ENCODE peak calls at places on chromosomes 13 and 19, in seven cellular contexts. C is GM12892; K is stimulated activated CD4-positive, alpha-beta T cell treated with anti-CD3 and anti-CD28 coated beads, Interleukin-15, amount 100 ng/mL, for 24 hours; P is HTR-8/SVneo; L is hippocampal formation; O is iPS-NIHi11; A is AG08396. N is an unnamed sample.
A peak's percentile ranks its signal among the peaks of the same experiment; 100 is the strongest.

GRCh38 chr19:51003316-51003715 is 1.9 kb upstream of the KLK8 start:
- DNase-seq in C (no peak), K (no peak), P (no peak), L (no peak), O (no peak), A (no peak), N (no peak)

GRCh38 chr13:27383104-27383921 is 41.1 kb upstream of the GTF3A start:
- DNase-seq in C (no peak), K (no peak), P (no peak), L (no peak), O (no peak), A (no peak), N (no peak)

GRCh38 chr19:15234525-15235130 is 2.4 kb upstream of the EPHX3 start:
- DNase-seq in C (no peak), K (no peak), P (no peak), L (no peak), O (no peak), A (no peak), N (no peak)

GRCh38 chr19:2732883-2733282 is 6.9 kb downstream of the SLC39A3 start:
- DNase-seq in C (no peak), K (no peak), P (no peak), L (no peak), O (peak; percentile 6), A (no peak), N (no peak)

GRCh38 chr13:39552233-39552632 is 50.8 kb downstream of the LHFPL6 start:
- DNase-seq in C (no peak), K (no peak), P (no peak), L (no peak), O (no peak), A (no peak), N (no peak)

GRCh38 chr19:50242586-50242985 is 39.2 kb downstream of the MYH14 start:
- DNase-seq in C (no peak), K (no peak), P (no peak), L (no peak), O (no peak), A (no peak), N (no peak)

GRCh38 chr19:51547397-51548212 is 16.1 kb upstream of the SIGLEC6 start:
- DNase-seq in C (no peak), K (no peak), P (no peak), L (no peak), O (no peak), A (no peak), N (no peak)

GRCh38 chr19:748274-748598 is 2.7 kb upstream of the MISP start:
- DNase-seq in C (no peak), K (no peak), P (no peak), L (no peak), O (peak; percentile 64), A (no peak), N (peak; percentile 93)

GRCh38 chr13:86684402-86684801 is 885.2 kb upstream of the SLITRK6 start:
- DNase-seq in C (no peak), K (no peak), P (no peak), L (no peak), O (no peak), A (no peak), N (no peak)

GRCh38 chr19:3409346-3410064 is 43.1 kb downstream of the NFIC start:
- DNase-seq in C (no peak), K (no peak), P (no peak), L (no peak), O (no peak), A (no peak), N (no peak)

GRCh38 chr19:10290876-10291553 is 1.3 kb downstream of the ICAM5 start:
- DNase-seq in C (no peak), K (peak; percentile 73), P (peak; percentile 86), L (no peak), O (peak; percentile 55), A (peak; percentile 85), N (peak; percentile 53)

GRCh38 chr13:22837980-22838615 is 342.7 kb upstream of the SGCG start:
- DNase-seq in C (no peak), K (no peak), P (no peak), L (no peak), O (peak; percentile 13), A (no peak), N (no peak)

GRCh38 chr13:41751277-41751676 is 209.6 kb downstream of the VWA8 start:
- DNase-seq in C (no peak), K (no peak), P (no peak), L (no peak), O (no peak), A (peak; percentile 25), N (no peak)

GRCh38 chr13:111512707-111513106 is 192.3 kb downstream of the TEX29 start:
- DNase-seq in C (no peak), K (no peak), P (no peak), L (no peak), O (no peak), A (no peak), N (no peak)

GRCh38 chr13:102400619-102401125 is 1.2 kb downstream of the FGF14 start:
- DNase-seq in C (no peak), K (no peak), P (no peak), L (peak; percentile 13), O (peak; percentile 32), A (peak; percentile 55), N (no peak)

GRCh38 chr13:46679369-46680180 is 117.4 kb downstream of the ESD start:
- DNase-seq in C (no peak), K (peak; percentile 6), P (no peak), L (no peak), O (no peak), A (peak; percentile 78), N (peak; percentile 73)

GRCh38 chr19:46813570-46814358 is 25.4 kb upstream of the SLC1A5 start:
- DNase-seq in C (no peak), K (no peak), P (no peak), L (no peak), O (no peak), A (peak; percentile 29), N (no peak)

N was measured in small intestine.